ENCODE peak calls at places on chromosomes 6 and 20, in seven cellular contexts. E is stomach, B is AG09319, S is amygdala, D is AG20443, R is left cardiac atrium, H is Kasumi-1. N is an unnamed sample.

GRCh38 chr20:62159835-62160234 is 16.3 kb downstream of the SS18L1 start:
- DNase-seq in E (no peak), B (no peak), R (no peak), H (no peak), D (no peak), S (no peak), N (no peak)

GRCh38 chr20:45969712-45970634 is 2.0 kb downstream of the ZNF335 start:
- DNase-seq in D (peak), H (peak), R (no peak), B (no peak), S (peak), E (no peak), N (peak)

GRCh38 chr20:62688855-62689460 is 19.7 kb upstream of the NTSR1 start:
- DNase-seq in R (no peak), D (no peak), E (no peak), S (no peak), B (no peak), H (peak), N (no peak)

GRCh38 chr6:5996701-5997419 is 9.9 kb downstream of the NRN1 start:
- DNase-seq in E (no peak), S (peak), H (peak), B (no peak), R (no peak), D (peak), N (no peak)

GRCh38 chr20:41655966-41656685 is 37.9 kb upstream of the CHD6 start:
- DNase-seq in E (no peak), D (no peak), H (no peak), B (no peak), S (no peak), R (no peak), N (no peak)

GRCh38 chr6:7058250-7058923 is 49.4 kb upstream of the RREB1 start:
- DNase-seq in B (peak), R (peak), H (peak), S (no peak), E (peak), D (peak), N (peak)

GRCh38 chr6:100457251-100457990 is 7.3 kb downstream of the SIM1 start:
- DNase-seq in H (no peak), S (no peak), E (no peak), D (no peak), R (no peak), B (no peak), N (no peak)

GRCh38 chr20:2521369-2522305 is 12.9 kb upstream of the ZNF343 start:
- DNase-seq in B (no peak), R (peak), S (peak), D (peak), H (peak), E (peak), N (peak)

GRCh38 chr20:9838378-9839295 is at the start of gene PAK5:
- DNase-seq in S (peak), B (no peak), R (peak), E (peak), H (no peak), D (peak), N (no peak)

GRCh38 chr6:36852481-36853147 is 13.4 kb upstream of the CPNE5 start:
- DNase-seq in E (no peak), S (no peak), B (no peak), D (peak), R (no peak), H (no peak), N (no peak)

GRCh38 chr6:46947497-46947896 is 25.8 kb upstream of the ADGRF5 start:
- DNase-seq in S (no peak), E (no peak), B (no peak), H (no peak), R (peak), D (no peak), N (no peak)

GRCh38 chr6:13277231-13277630 is 51.1 kb downstream of the TBC1D7 start:
- DNase-seq in B (no peak), S (no peak), D (no peak), H (no peak), R (no peak), E (no peak), N (no peak)

GRCh38 chr6:32086661-32087573 is 22.2 kb downstream of the TNXB start:
- DNase-seq in D (peak), R (no peak), E (peak), H (no peak), B (peak), S (no peak), N (no peak)

GRCh38 chr20:2054911-2055310 is 46.7 kb upstream of the STK35 start:
- DNase-seq in E (no peak), R (no peak), S (no peak), H (no peak), D (no peak), B (no peak), N (no peak)

GRCh38 chr6:163263196-163263595 is 151.3 kb upstream of the QKI start:
- DNase-seq in B (no peak), E (peak), D (no peak), H (no peak), S (peak), R (peak), N (no peak)

GRCh38 chr6:150314230-150315188 is 54.3 kb upstream of the IYD start:
- DNase-seq in H (no peak), B (no peak), D (no peak), R (no peak), E (no peak), S (no peak), N (no peak)

GRCh38 chr20:37386505-37387201 is 40.7 kb downstream of the SRC start:
- DNase-seq in S (no peak), D (no peak), B (no peak), R (no peak), H (no peak), E (no peak), N (no peak)

GRCh38 chr6:86936834-86937218 is 502 bp upstream of the HTR1E start:
- DNase-seq in D (no peak), H (no peak), B (no peak), E (no peak), S (no peak), R (no peak), N (no peak)

GRCh38 chr6:139027620-139028182 is 844 bp upstream of the ABRACL start:
- DNase-seq in R (no peak), D (peak), B (no peak), E (peak), S (no peak), H (peak), N (peak)

GRCh38 chr6:53741417-53741816 is 53.4 kb upstream of the LRRC1 start:
- DNase-seq in S (no peak), B (no peak), E (no peak), D (peak), H (no peak), R (peak), N (no peak)

GRCh38 chr6:113291751-113292445 is 565.2 kb upstream of the MARCKS start:
- DNase-seq in D (no peak), S (peak), B (peak), H (no peak), R (no peak), E (no peak), N (no peak)

GRCh38 chr20:4897600-4897999 is 103.7 kb downstream of the SLC23A2 start:
- DNase-seq in B (no peak), E (no peak), S (no peak), R (no peak), D (no peak), H (no peak), N (no peak)

GRCh38 chr6:37502703-37503485 is 3.2 kb upstream of the CCDC167 start:
- DNase-seq in B (no peak), H (no peak), D (no peak), E (no peak), R (no peak), S (no peak), N (no peak)

GRCh38 chr20:54144847-54145246 is 28.9 kb downstream of the CYP24A1 start:
- DNase-seq in E (no peak), H (no peak), R (no peak), B (no peak), D (no peak), S (no peak), N (no peak)

GRCh38 chr6:161374971-161375873 is 101.4 kb upstream of the AGPAT4 start:
- DNase-seq in S (peak), E (peak), B (no peak), D (no peak), R (peak), H (no peak), N (peak)

GRCh38 chr20:3919352-3919751 is 30.2 kb downstream of the PANK2 start:
- DNase-seq in D (peak), S (no peak), R (no peak), E (no peak), B (no peak), H (no peak), N (no peak)

GRCh38 chr6:37168809-37169457 is 1.0 kb upstream of the PIM1 start:
- DNase-seq in H (peak), D (peak), R (no peak), S (peak), B (no peak), E (no peak), N (no peak)

GRCh38 chr6:160507420-160507819 is 156.7 kb downstream of the LPA start:
- DNase-seq in R (no peak), E (no peak), H (no peak), S (no peak), B (no peak), D (no peak), N (no peak)

GRCh38 chr6:593139-593906 is 63.6 kb downstream of the HUS1B start:
- DNase-seq in R (peak), S (peak), B (peak), D (peak), H (peak), E (peak), N (peak)

GRCh38 chr20:187733-188132 is 1.8 kb downstream of the DEFB128 start:
- DNase-seq in B (no peak), R (no peak), S (no peak), H (no peak), D (no peak), E (no peak), N (no peak)

GRCh38 chr6:123022980-123023379 is 26.9 kb downstream of the CLVS2 start:
- DNase-seq in B (no peak), R (no peak), S (no peak), H (peak), E (no peak), D (no peak), N (no peak)

GRCh38 chr6:81939774-81940165 is 187.3 kb upstream of the TENT5A start:
- DNase-seq in H (no peak), S (no peak), R (no peak), B (no peak), D (no peak), E (no peak), N (no peak)

GRCh38 chr6:151229401-151230276 is 10.1 kb upstream of the AKAP12 start:
- DNase-seq in S (no peak), H (no peak), E (no peak), R (no peak), D (no peak), B (no peak), N (no peak)